ENCODE peak calls at places on chromosomes 13 and 19, in five cellular contexts. One of them, this sample, is unnamed.

GRCh38 chr19:58562126-58563033 is 4.0 kb upstream of the UBE2M start:
- DNase-seq in brain microvascular endothelial cell: no peak
- DNase-seq in neural crest cell: no peak
- DNase-seq in CD4-positive, alpha-beta T cell: no peak
- DNase-seq in heart left ventricle: no peak
- DNase-seq in this sample: no peak

GRCh38 chr19:18990128-18990708 is 43.1 kb downstream of the SUGP2 start:
- DNase-seq in heart left ventricle: no peak
- DNase-seq in CD4-positive, alpha-beta T cell: no peak
- DNase-seq in brain microvascular endothelial cell: no peak
- DNase-seq in neural crest cell: no peak
- DNase-seq in this sample: no peak

GRCh38 chr13:36778083-36778671 is 40.8 kb upstream of the RFXAP start:
- DNase-seq in heart left ventricle: no peak
- DNase-seq in CD4-positive, alpha-beta T cell: no peak
- DNase-seq in brain microvascular endothelial cell: peak; percentile 72
- DNase-seq in neural crest cell: no peak
- DNase-seq in this sample: no peak

GRCh38 chr13:109468123-109468522 is 318.3 kb downstream of the IRS2 start:
- DNase-seq in CD4-positive, alpha-beta T cell: no peak
- DNase-seq in heart left ventricle: no peak
- DNase-seq in neural crest cell: no peak
- DNase-seq in brain microvascular endothelial cell: no peak
- DNase-seq in this sample: no peak

GRCh38 chr13:57633950-57634828 is 2.6 kb downstream of the PCDH17 start:
- DNase-seq in brain microvascular endothelial cell: no peak
- DNase-seq in heart left ventricle: peak; percentile 12
- DNase-seq in neural crest cell: peak; percentile 2
- DNase-seq in CD4-positive, alpha-beta T cell: no peak
- DNase-seq in this sample: peak; percentile 13

GRCh38 chr19:40592170-40592569 is 9.0 kb upstream of the LTBP4 start:
- DNase-seq in heart left ventricle: no peak
- DNase-seq in brain microvascular endothelial cell: peak; percentile 71
- DNase-seq in neural crest cell: no peak
- DNase-seq in CD4-positive, alpha-beta T cell: no peak
- DNase-seq in this sample: peak; percentile 74

GRCh38 chr13:64274481-64275217 is 2859.0 kb upstream of the PCDH20 start:
- DNase-seq in brain microvascular endothelial cell: peak; percentile 32
- DNase-seq in neural crest cell: no peak
- DNase-seq in CD4-positive, alpha-beta T cell: no peak
- DNase-seq in heart left ventricle: no peak
- DNase-seq in this sample: no peak

GRCh38 chr13:78609464-78610205 is 6.3 kb upstream of the POU4F1 start:
- DNase-seq in heart left ventricle: no peak
- DNase-seq in neural crest cell: no peak
- DNase-seq in CD4-positive, alpha-beta T cell: no peak
- DNase-seq in brain microvascular endothelial cell: no peak
- DNase-seq in this sample: no peak

GRCh38 chr19:15332311-15332996 is at the start of gene BRD4:
- DNase-seq in brain microvascular endothelial cell: no peak
- DNase-seq in CD4-positive, alpha-beta T cell: peak; percentile 72
- DNase-seq in heart left ventricle: peak; percentile 82
- DNase-seq in neural crest cell: peak; percentile 75
- DNase-seq in this sample: peak; percentile 90

GRCh38 chr19:16797876-16798275 is 31.3 kb upstream of the SIN3B start:
- DNase-seq in CD4-positive, alpha-beta T cell: no peak
- DNase-seq in heart left ventricle: no peak
- DNase-seq in brain microvascular endothelial cell: no peak
- DNase-seq in neural crest cell: no peak
- DNase-seq in this sample: no peak

GRCh38 chr13:23610187-23610576 is 40.0 kb downstream of the TNFRSF19 start:
- DNase-seq in heart left ventricle: peak; percentile 27
- DNase-seq in CD4-positive, alpha-beta T cell: no peak
- DNase-seq in neural crest cell: no peak
- DNase-seq in brain microvascular endothelial cell: peak; percentile 42
- DNase-seq in this sample: no peak

GRCh38 chr19:2798733-2799132 is 13.4 kb downstream of the THOP1 start:
- DNase-seq in heart left ventricle: peak; percentile 77
- DNase-seq in neural crest cell: no peak
- DNase-seq in CD4-positive, alpha-beta T cell: no peak
- DNase-seq in brain microvascular endothelial cell: no peak
- DNase-seq in this sample: no peak

GRCh38 chr13:104571161-104571889 is 1505.1 kb upstream of the SLC10A2 start:
- DNase-seq in CD4-positive, alpha-beta T cell: no peak
- DNase-seq in neural crest cell: peak; percentile 67
- DNase-seq in brain microvascular endothelial cell: peak; percentile 99
- DNase-seq in heart left ventricle: peak; percentile 59
- DNase-seq in this sample: peak; percentile 7

GRCh38 chr13:67139551-67139950 is 90.6 kb downstream of the PCDH9 start:
- DNase-seq in neural crest cell: no peak
- DNase-seq in heart left ventricle: no peak
- DNase-seq in CD4-positive, alpha-beta T cell: no peak
- DNase-seq in brain microvascular endothelial cell: no peak
- DNase-seq in this sample: no peak

GRCh38 chr13:33401238-33401637 is 115.7 kb upstream of the STARD13 start:
- DNase-seq in brain microvascular endothelial cell: no peak
- DNase-seq in neural crest cell: no peak
- DNase-seq in CD4-positive, alpha-beta T cell: no peak
- DNase-seq in heart left ventricle: peak; percentile 41
- DNase-seq in this sample: no peak

GRCh38 chr19:4518345-4519171 is at the start of gene PLIN4:
- DNase-seq in neural crest cell: no peak
- DNase-seq in CD4-positive, alpha-beta T cell: no peak
- DNase-seq in brain microvascular endothelial cell: no peak
- DNase-seq in heart left ventricle: peak; percentile 84
- DNase-seq in this sample: no peak

GRCh38 chr13:48398450-48399095 is 14.3 kb downstream of the LPAR6 start:
- DNase-seq in heart left ventricle: no peak
- DNase-seq in neural crest cell: no peak
- DNase-seq in CD4-positive, alpha-beta T cell: no peak
- DNase-seq in brain microvascular endothelial cell: peak; percentile 7
- DNase-seq in this sample: no peak

GRCh38 chr13:50340566-50341287 is 325.5 kb downstream of the KCNRG start:
- DNase-seq in CD4-positive, alpha-beta T cell: no peak
- DNase-seq in brain microvascular endothelial cell: no peak
- DNase-seq in neural crest cell: no peak
- DNase-seq in heart left ventricle: no peak
- DNase-seq in this sample: no peak

GRCh38 chr13:113880651-113881611 is 17.1 kb upstream of the GAS6 start:
- DNase-seq in heart left ventricle: no peak
- DNase-seq in brain microvascular endothelial cell: no peak
- DNase-seq in neural crest cell: no peak
- DNase-seq in CD4-positive, alpha-beta T cell: no peak
- DNase-seq in this sample: no peak

GRCh38 chr19:35046461-35046860 is 4.9 kb downstream of the HPN start:
- DNase-seq in CD4-positive, alpha-beta T cell: no peak
- DNase-seq in neural crest cell: no peak
- DNase-seq in brain microvascular endothelial cell: no peak
- DNase-seq in heart left ventricle: no peak
- DNase-seq in this sample: no peak
- TF ChIP-seq CTCF in CD4-positive, alpha-beta T cell: no peak
- TF ChIP-seq CTCF in neural crest cell: no peak
- TF ChIP-seq CTCF in brain microvascular endothelial cell: no peak
- TF ChIP-seq CTCF in heart left ventricle: no peak
- TF ChIP-seq CTCF in this sample: no peak

DNA sequence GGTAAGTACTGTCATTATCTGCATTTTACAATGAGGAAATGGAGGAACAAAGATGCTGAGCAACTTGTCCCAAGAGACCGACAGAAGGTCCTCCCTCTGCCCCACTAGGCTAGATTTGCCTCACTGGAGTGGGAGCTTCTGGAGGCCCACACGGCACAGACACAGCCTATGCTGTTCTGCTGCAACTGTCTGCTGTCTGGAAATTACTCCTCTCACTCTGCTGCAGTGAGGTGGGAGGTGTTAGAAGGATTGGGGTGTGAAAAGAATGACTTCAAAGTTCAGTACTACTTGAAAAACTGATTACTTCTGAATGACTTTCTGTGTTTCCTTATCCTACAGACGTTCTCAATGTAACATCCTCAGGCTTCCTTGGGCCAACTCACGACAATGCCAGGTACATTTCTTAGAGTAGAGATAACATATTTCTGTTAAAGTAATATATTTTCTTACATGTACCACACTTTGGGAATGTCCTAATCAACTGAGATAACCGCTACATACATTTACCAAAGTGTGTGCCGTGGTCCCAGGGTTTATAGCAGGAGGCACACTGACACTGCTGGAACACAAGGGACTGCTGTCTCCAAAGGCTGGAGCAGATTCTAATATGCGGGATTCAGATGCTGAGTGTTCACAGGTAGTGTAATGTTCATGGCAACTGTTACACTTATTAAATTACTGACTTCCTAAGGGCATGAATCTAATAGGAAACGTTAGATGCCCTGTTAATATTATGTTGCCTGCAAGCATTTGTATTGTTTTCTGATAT is 53.5 kb upstream of the WASF3 start:
- DNase-seq in heart left ventricle: no peak
- DNase-seq in CD4-positive, alpha-beta T cell: no peak
- DNase-seq in neural crest cell: no peak
- DNase-seq in brain microvascular endothelial cell: no peak
- DNase-seq in this sample: no peak
- TF ChIP-seq CTCF in heart left ventricle: no peak
- TF ChIP-seq CTCF in CD4-positive, alpha-beta T cell: no peak
- TF ChIP-seq CTCF in neural crest cell: no peak
- TF ChIP-seq CTCF in brain microvascular endothelial cell: no peak
- TF ChIP-seq CTCF in this sample: no peak

GRCh38 chr19:29212614-29213573 is at the start of gene UQCRFS1:
- DNase-seq in heart left ventricle: peak; percentile 95
- DNase-seq in neural crest cell: peak; percentile 85
- DNase-seq in CD4-positive, alpha-beta T cell: peak; percentile 91
- DNase-seq in brain microvascular endothelial cell: peak; percentile 88
- DNase-seq in this sample: peak; percentile 95
- TF ChIP-seq CTCF in heart left ventricle: no peak
- TF ChIP-seq CTCF in neural crest cell: no peak
- TF ChIP-seq CTCF in CD4-positive, alpha-beta T cell: no peak
- TF ChIP-seq CTCF in brain microvascular endothelial cell: no peak
- TF ChIP-seq CTCF in this sample: no peak

GRCh38 chr13:60619461-60619860 is 222.4 kb downstream of the TDRD3 start:
- DNase-seq in neural crest cell: no peak
- DNase-seq in CD4-positive, alpha-beta T cell: no peak
- DNase-seq in heart left ventricle: no peak
- DNase-seq in brain microvascular endothelial cell: no peak
- DNase-seq in this sample: no peak

GRCh38 chr13:60623131-60623530 is 226.1 kb downstream of the TDRD3 start:
- DNase-seq in neural crest cell: no peak
- DNase-seq in heart left ventricle: no peak
- DNase-seq in brain microvascular endothelial cell: no peak
- DNase-seq in CD4-positive, alpha-beta T cell: no peak
- DNase-seq in this sample: no peak

GRCh38 chr13:60620611-60621395 is 223.8 kb downstream of the TDRD3 start:
- DNase-seq in neural crest cell: no peak
- DNase-seq in heart left ventricle: no peak
- DNase-seq in brain microvascular endothelial cell: no peak
- DNase-seq in CD4-positive, alpha-beta T cell: no peak
- DNase-seq in this sample: no peak

GRCh38 chr13:60613080-60613479 is 216.1 kb downstream of the TDRD3 start:
- DNase-seq in neural crest cell: no peak
- DNase-seq in heart left ventricle: no peak
- DNase-seq in CD4-positive, alpha-beta T cell: no peak
- DNase-seq in brain microvascular endothelial cell: no peak
- DNase-seq in this sample: no peak

DNA sequence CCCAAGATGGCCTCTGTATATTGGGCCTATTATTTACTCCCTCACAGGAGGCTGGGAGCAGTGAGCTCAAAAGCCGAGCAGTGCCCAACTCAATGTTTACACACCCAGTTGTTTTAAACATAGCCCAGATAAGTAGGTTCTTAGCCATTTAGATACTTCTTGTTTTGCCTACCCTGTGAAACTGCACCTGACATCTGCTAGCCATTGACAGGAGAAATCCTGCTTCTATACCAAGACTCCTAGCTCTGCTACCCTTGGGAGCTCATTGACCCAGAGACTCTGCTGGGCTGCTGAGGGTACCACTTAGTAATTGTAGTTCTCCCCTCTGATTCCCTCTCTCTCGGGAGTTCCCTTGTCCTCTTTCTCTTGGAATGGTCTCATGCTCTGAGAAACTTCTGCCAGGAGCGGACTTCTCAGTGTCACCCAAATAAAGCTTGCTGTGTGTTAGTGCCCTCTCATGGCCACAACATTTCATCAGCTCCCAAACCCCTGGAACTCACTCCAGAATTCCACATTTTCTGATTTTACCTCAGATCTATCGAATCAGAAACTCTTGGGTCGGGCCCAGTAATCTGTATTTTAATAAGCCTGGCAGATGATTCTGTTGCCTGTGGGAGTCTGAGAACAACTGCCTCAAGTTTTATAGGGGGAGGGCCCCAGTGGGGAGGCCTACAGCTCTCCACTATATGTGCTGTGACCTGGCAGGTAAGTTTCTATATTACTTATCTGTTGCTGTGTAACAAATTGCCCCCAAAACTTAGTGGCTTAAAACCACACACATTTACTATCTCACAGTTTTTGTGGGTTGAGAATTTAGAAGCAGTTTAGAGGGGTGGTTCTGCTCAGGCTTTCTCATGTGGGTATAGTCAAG is 221.1 kb downstream of the TDRD3 start:
- DNase-seq in brain microvascular endothelial cell: peak; percentile 44
- DNase-seq in heart left ventricle: no peak
- DNase-seq in CD4-positive, alpha-beta T cell: no peak
- DNase-seq in neural crest cell: no peak
- DNase-seq in this sample: no peak
- TF ChIP-seq CTCF in brain microvascular endothelial cell: peak; percentile 69
- TF ChIP-seq CTCF in heart left ventricle: peak; percentile 15
- TF ChIP-seq CTCF in CD4-positive, alpha-beta T cell: no peak
- TF ChIP-seq CTCF in neural crest cell: peak; percentile 44
- TF ChIP-seq CTCF in this sample: no peak